ENCODE peak calls at places on chromosomes 5 and 9, in four cellular contexts. One of them, this sample, is unnamed.

GRCh38 chr5:134784241-134784920 is 25.8 kb downstream of the DDX46 start:
- DNase-seq in CD8-positive, alpha-beta memory T cell: no peak
- DNase-seq in transverse colon: no peak
- DNase-seq in GM23248: peak
- DNase-seq in this sample: no peak

GRCh38 chr9:136969774-136970173 is 7.5 kb upstream of the PTGDS start:
- DNase-seq in CD8-positive, alpha-beta memory T cell: no peak
- DNase-seq in transverse colon: no peak
- DNase-seq in GM23248: no peak
- DNase-seq in this sample: no peak

GRCh38 chr5:92907914-92908606 is 673.0 kb downstream of the NR2F1-AS1 start:
- DNase-seq in CD8-positive, alpha-beta memory T cell: no peak
- DNase-seq in transverse colon: no peak
- DNase-seq in GM23248: peak
- DNase-seq in this sample: no peak

GRCh38 chr5:12626556-12626955 is 722.3 kb upstream of the CTNND2 start:
- DNase-seq in CD8-positive, alpha-beta memory T cell: no peak
- DNase-seq in transverse colon: no peak
- DNase-seq in GM23248: no peak
- DNase-seq in this sample: no peak

GRCh38 chr5:42840279-42840678 is 28.6 kb upstream of the SELENOP start:
- DNase-seq in CD8-positive, alpha-beta memory T cell: no peak
- DNase-seq in transverse colon: peak
- DNase-seq in GM23248: peak
- DNase-seq in this sample: no peak

GRCh38 chr5:68217476-68217984 is 2.0 kb downstream of the PIK3R1 start:
- DNase-seq in CD8-positive, alpha-beta memory T cell: no peak
- DNase-seq in transverse colon: no peak
- DNase-seq in GM23248: peak
- DNase-seq in this sample: no peak

GRCh38 chr5:151223447-151224264 is at the start of gene CCDC69:
- DNase-seq in CD8-positive, alpha-beta memory T cell: peak
- DNase-seq in transverse colon: peak
- DNase-seq in GM23248: peak
- DNase-seq in this sample: no peak

GRCh38 chr5:3024541-3024940 is 273.1 kb upstream of the IRX2 start:
- DNase-seq in CD8-positive, alpha-beta memory T cell: no peak
- DNase-seq in transverse colon: no peak
- DNase-seq in GM23248: no peak
- DNase-seq in this sample: no peak

GRCh38 chr5:31854625-31855526 is 215.9 kb downstream of the PDZD2 start:
- DNase-seq in CD8-positive, alpha-beta memory T cell: no peak
- DNase-seq in transverse colon: no peak
- DNase-seq in GM23248: peak
- DNase-seq in this sample: peak

GRCh38 chr9:121725008-121725795 is 73.8 kb downstream of the DAB2IP start:
- DNase-seq in CD8-positive, alpha-beta memory T cell: no peak
- DNase-seq in transverse colon: peak
- DNase-seq in GM23248: peak
- DNase-seq in this sample: no peak

GRCh38 chr9:100070642-100071041 is 28.2 kb downstream of the ERP44 start:
- DNase-seq in CD8-positive, alpha-beta memory T cell: no peak
- DNase-seq in transverse colon: no peak
- DNase-seq in GM23248: no peak
- DNase-seq in this sample: no peak

GRCh38 chr5:38994329-38994927 is 79.8 kb downstream of the RICTOR start:
- DNase-seq in CD8-positive, alpha-beta memory T cell: peak
- DNase-seq in transverse colon: peak
- DNase-seq in GM23248: peak
- DNase-seq in this sample: no peak

GRCh38 chr9:86562691-86563090 is 208.5 kb upstream of the TUT7 start:
- DNase-seq in CD8-positive, alpha-beta memory T cell: no peak
- DNase-seq in transverse colon: no peak
- DNase-seq in GM23248: no peak
- DNase-seq in this sample: no peak

GRCh38 chr9:86741311-86742215 is 205.7 kb downstream of the GAS1 start:
- DNase-seq in CD8-positive, alpha-beta memory T cell: no peak
- DNase-seq in transverse colon: no peak
- DNase-seq in GM23248: peak
- DNase-seq in this sample: no peak

GRCh38 chr5:176429972-176430371 is 13.6 kb upstream of the CLTB start:
- DNase-seq in CD8-positive, alpha-beta memory T cell: no peak
- DNase-seq in transverse colon: no peak
- DNase-seq in GM23248: no peak
- DNase-seq in this sample: no peak
- H3K4me3 ChIP-seq in CD8-positive, alpha-beta memory T cell: no peak
- H3K4me3 ChIP-seq in transverse colon: no peak
- H3K4me3 ChIP-seq in GM23248: no peak
- H3K4me3 ChIP-seq in this sample: no peak

GRCh38 chr5:172985596-172985995 is 2.0 kb downstream of the ATP6V0E1 start:
- DNase-seq in CD8-positive, alpha-beta memory T cell: no peak
- DNase-seq in transverse colon: no peak
- DNase-seq in GM23248: peak
- DNase-seq in this sample: no peak
- H3K4me3 ChIP-seq in CD8-positive, alpha-beta memory T cell: no peak
- H3K4me3 ChIP-seq in transverse colon: peak
- H3K4me3 ChIP-seq in GM23248: peak
- H3K4me3 ChIP-seq in this sample: no peak

GRCh38 chr5:170388240-170388639 is 927 bp downstream of the KCNMB1 start:
- DNase-seq in CD8-positive, alpha-beta memory T cell: no peak
- DNase-seq in transverse colon: no peak
- DNase-seq in GM23248: no peak
- DNase-seq in this sample: no peak

GRCh38 chr5:170388818-170389217 is 349 bp downstream of the KCNMB1 start:
- DNase-seq in CD8-positive, alpha-beta memory T cell: no peak
- DNase-seq in transverse colon: no peak
- DNase-seq in GM23248: no peak
- DNase-seq in this sample: no peak

GRCh38 chr5:170389250-170389902 is at the start of gene KCNMB1:
- DNase-seq in CD8-positive, alpha-beta memory T cell: no peak
- DNase-seq in transverse colon: no peak
- DNase-seq in GM23248: peak
- DNase-seq in this sample: no peak

GRCh38 chr5:170386743-170387142 is 2.4 kb downstream of the KCNMB1 start:
- DNase-seq in CD8-positive, alpha-beta memory T cell: no peak
- DNase-seq in transverse colon: no peak
- DNase-seq in GM23248: no peak
- DNase-seq in this sample: no peak

DNA sequence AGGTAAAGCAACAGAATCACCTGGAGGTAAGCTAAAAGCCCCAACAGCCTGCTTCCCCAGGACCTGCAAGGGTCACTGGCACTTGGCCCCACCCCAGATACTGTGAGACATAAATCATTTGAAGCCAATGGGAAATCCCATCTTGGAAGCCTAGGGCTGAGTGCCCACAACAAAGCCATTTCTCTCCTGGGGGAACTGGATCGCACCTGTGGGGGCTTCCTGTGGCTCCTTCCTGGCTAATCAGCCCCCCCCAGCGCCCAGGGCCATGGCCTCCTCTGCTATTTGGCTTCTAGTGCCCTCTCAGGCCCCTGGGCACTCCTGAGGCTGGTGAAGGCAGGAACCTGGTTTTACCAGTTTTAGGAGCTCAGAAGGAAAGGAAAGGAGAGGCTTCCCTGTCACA is 1.4 kb downstream of the KCNMB1 start:
- DNase-seq in CD8-positive, alpha-beta memory T cell: no peak
- DNase-seq in transverse colon: no peak
- DNase-seq in GM23248: no peak
- DNase-seq in this sample: no peak
- H3K4me3 ChIP-seq in CD8-positive, alpha-beta memory T cell: no peak
- H3K4me3 ChIP-seq in transverse colon: peak
- H3K4me3 ChIP-seq in GM23248: no peak
- H3K4me3 ChIP-seq in this sample: no peak

DNA sequence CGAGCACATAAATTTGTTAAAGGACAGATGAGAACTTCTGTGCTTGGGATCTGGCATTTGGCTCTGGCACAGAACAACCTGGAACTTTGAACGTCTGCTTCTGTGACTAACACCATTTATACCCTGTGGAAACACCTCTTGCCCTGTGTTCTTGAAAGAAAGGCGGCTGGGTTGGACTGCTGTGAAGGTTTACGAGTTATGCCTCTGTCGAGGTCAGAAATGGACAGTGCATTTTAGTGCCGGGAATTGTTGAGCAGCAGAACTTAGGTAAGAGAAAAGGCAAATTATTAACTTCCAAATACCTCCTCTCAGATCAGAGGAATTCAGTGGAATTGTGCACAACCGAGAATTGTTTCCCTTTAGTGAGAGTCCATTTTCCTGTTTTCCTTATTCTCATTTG is 14.1 kb upstream of the INIP start:
- DNase-seq in CD8-positive, alpha-beta memory T cell: no peak
- DNase-seq in transverse colon: peak
- DNase-seq in GM23248: no peak
- DNase-seq in this sample: no peak
- H3K4me3 ChIP-seq in CD8-positive, alpha-beta memory T cell: no peak
- H3K4me3 ChIP-seq in transverse colon: no peak
- H3K4me3 ChIP-seq in GM23248: no peak
- H3K4me3 ChIP-seq in this sample: no peak

DNA sequence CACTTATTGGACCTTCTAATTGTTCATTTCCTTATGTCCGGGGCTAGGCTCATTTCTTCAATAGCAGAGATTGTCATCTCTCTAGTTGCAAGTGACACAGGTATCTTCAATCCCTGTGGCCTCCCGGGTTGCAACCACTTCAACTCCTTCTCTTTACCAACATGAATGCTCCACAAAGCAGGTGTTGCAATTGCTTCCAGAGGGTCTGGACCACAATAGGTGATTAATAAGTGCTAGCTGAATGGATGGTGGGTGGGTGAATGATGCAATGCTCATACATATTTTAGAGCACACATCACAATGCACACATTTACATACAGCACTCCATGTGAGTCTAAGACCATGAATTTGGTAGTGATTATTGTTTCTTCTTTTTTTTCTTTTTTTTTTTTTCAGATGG is 2.6 kb downstream of the CEMIP2 start:
- DNase-seq in CD8-positive, alpha-beta memory T cell: no peak
- DNase-seq in transverse colon: no peak
- DNase-seq in GM23248: peak
- DNase-seq in this sample: no peak
- H3K4me3 ChIP-seq in CD8-positive, alpha-beta memory T cell: peak
- H3K4me3 ChIP-seq in transverse colon: peak
- H3K4me3 ChIP-seq in GM23248: peak
- H3K4me3 ChIP-seq in this sample: no peak